ENCODE peak calls at places on chromosomes 4 and X, in ten cellular contexts. Y is Peyer's patch, J is HCT116, U is tibial nerve, A is GM12892, D is A549, L is ovary, W is heart left ventricle, H is NB4, M is adrenal gland. T is an unnamed sample.

GRCh38 chr4:8010618-8011017 is 71.0 kb upstream of the AFAP1 start:
- DNase-seq in M (peak; percentile 91), H (no peak), L (peak; percentile 48), A (no peak), Y (no peak), D (no peak), U (no peak), W (no peak), J (no peak), T (no peak)

GRCh38 chrX:96474357-96475125 is 210.1 kb upstream of the DIAPH2 start:
- DNase-seq in H (no peak), A (no peak), D (no peak), W (no peak), L (no peak), U (no peak), J (no peak), M (no peak), Y (no peak), T (no peak)

GRCh38 chr4:77449162-77449561 is 156.5 kb upstream of the CXCL13 start:
- DNase-seq in M (no peak), L (no peak), D (no peak), A (no peak), Y (no peak), U (no peak), W (no peak), H (no peak), J (no peak), T (no peak)

GRCh38 chrX:71301195-71301924 is at the start of gene ITGB1BP2:
- DNase-seq in W (peak; percentile 31), L (no peak), M (peak; percentile 21), H (peak; percentile 42), A (no peak), Y (no peak), U (no peak), D (no peak), J (no peak), T (no peak)

GRCh38 chrX:131734621-131735020 is 190.7 kb downstream of the OR13H1 start:
- DNase-seq in H (no peak), A (no peak), M (peak; percentile 88), W (no peak), L (peak; percentile 71), Y (no peak), D (no peak), J (no peak), U (no peak), T (no peak)

GRCh38 chr4:40173470-40173875 is 23.4 kb upstream of the RHOH start:
- DNase-seq in L (no peak), M (no peak), W (no peak), J (no peak), Y (no peak), D (no peak), U (no peak), A (no peak), H (no peak), T (no peak)

GRCh38 chrX:115018040-115018647 is 728 bp upstream of the IL13RA2 start:
- DNase-seq in D (no peak), J (no peak), H (peak; percentile 8), Y (no peak), U (no peak), L (no peak), A (no peak), W (no peak), M (no peak), T (peak; percentile 2)

GRCh38 chr4:121358473-121358872 is 22.3 kb downstream of the QRFPR start:
- DNase-seq in M (peak; percentile 40), Y (no peak), J (peak; percentile 7), W (no peak), U (no peak), L (no peak), A (no peak), H (peak; percentile 78), D (no peak), T (no peak)

DNA sequence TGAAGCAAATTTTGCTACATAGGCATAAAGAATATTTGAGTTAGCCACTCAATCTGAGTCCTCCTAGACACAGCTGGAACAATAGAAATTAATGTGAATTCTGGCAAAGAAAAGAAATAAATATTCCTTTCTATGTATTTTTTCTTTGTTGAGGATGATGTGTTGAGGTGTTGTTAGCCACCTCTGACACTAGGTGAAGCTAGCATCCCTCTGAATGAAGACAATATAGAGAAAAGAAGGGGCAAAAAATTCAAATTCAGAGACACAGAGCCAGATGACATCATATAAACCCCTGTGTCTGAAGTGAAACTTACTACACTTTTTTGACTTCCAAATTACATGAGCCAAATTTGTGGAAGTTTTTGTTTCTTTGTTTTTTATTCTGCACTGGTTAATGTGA is 34.6 kb upstream of the TMPRSS11D start:
- DNase-seq in W (no peak), L (no peak), Y (no peak), J (peak; percentile 13), U (no peak), M (no peak), A (no peak), H (no peak), D (no peak), T (no peak)
- TF ChIP-seq POLR2A in W (no peak), L (no peak), Y (no peak), J (no peak), U (no peak), M (no peak), A (no peak), H (no peak), D (no peak), T (no peak)

GRCh38 chr4:151407466-151408379 is 1.3 kb upstream of the FHIP1A start:
- DNase-seq in U (no peak), W (peak; percentile 32), M (peak; percentile 27), H (peak; percentile 86), L (peak; percentile 50), J (no peak), A (peak; percentile 54), Y (peak; percentile 67), D (no peak), T (no peak)

GRCh38 chr4:151409470-151410313 is 716 bp downstream of the FHIP1A start:
- DNase-seq in D (no peak), H (peak; percentile 57), A (no peak), L (peak; percentile 60), W (no peak), Y (peak; percentile 64), U (no peak), M (peak; percentile 21), J (peak; percentile 3), T (no peak)

GRCh38 chr4:151407018-151407417 is 2.0 kb upstream of the FHIP1A start:
- DNase-seq in Y (no peak), H (no peak), A (no peak), M (no peak), U (no peak), W (no peak), J (no peak), L (no peak), D (no peak), T (no peak)

GRCh38 chr4:151408380-151408629 is 671 bp upstream of the FHIP1A start:
- DNase-seq in U (no peak), Y (no peak), A (peak; percentile 17), J (no peak), H (no peak), L (no peak), M (no peak), W (no peak), D (no peak), T (no peak)

DNA sequence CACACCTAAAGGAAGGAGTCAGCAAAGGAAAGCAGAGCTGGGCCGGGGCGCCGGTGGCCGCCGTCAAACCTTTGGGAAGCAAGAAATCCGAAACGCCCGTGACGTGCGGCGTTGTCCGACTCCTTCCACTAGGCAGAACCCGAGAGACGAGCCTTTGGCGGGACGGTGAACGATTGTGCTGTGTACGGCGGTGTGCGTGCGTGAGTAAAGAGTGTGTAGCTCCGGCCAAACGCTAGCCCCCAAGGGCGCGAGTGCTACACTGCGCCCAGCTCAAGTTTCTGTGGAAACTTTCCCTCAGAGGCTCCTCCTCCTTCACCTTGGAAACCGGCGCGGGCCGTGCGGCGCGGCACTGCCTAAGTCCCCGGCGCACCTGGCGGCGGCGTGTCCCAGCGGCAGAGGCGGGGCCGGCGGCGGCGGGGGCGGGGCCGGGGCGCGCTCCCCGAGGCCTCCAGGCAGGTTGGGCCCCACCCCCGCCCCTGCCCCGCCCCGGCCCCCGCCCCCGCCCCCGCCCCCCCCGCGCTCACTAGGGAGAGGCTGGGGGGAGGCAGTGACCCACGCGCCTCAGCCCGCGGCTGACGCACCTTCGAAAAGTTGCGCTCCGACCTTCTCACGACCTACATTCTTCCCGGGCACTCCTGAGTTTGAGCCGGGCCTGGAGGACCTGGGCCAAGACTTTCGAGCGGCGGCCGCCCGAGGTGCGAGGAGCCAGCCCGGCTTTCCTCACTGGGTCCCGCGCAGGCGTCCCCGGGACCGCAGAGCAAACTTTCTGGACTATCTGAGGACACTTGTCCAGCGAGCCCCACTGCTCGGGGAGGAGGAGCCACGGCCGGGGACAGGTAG is at the start of gene FHIP1A:
- DNase-seq in H (peak; percentile 52), M (peak; percentile 91), W (peak; percentile 64), D (peak; percentile 46), L (peak; percentile 87), J (peak; percentile 93), U (peak; percentile 30), Y (peak; percentile 95), A (peak; percentile 66), T (peak; percentile 28)
- TF ChIP-seq POLR2A in H (no peak), M (no peak), W (no peak), D (no peak), L (peak; percentile 46), J (peak; percentile 76), U (no peak), Y (peak; percentile 68), A (no peak), T (no peak)

GRCh38 chr4:163610642-163611041 is 116.2 kb downstream of the TMA16 start:
- DNase-seq in Y (no peak), W (no peak), D (no peak), L (no peak), J (no peak), A (no peak), M (no peak), U (no peak), H (no peak), T (no peak)

GRCh38 chr4:163609046-163609445 is 114.6 kb downstream of the TMA16 start:
- DNase-seq in Y (no peak), D (no peak), L (no peak), J (no peak), A (no peak), U (no peak), W (no peak), H (no peak), M (no peak), T (no peak)

GRCh38 chr4:163611784-163612445 is 117.4 kb downstream of the TMA16 start:
- DNase-seq in J (no peak), A (no peak), Y (no peak), W (no peak), D (no peak), M (no peak), L (no peak), H (no peak), U (no peak), T (no peak)

GRCh38 chr4:163612762-163613161 is 118.3 kb downstream of the TMA16 start:
- DNase-seq in J (no peak), U (no peak), Y (no peak), D (no peak), W (no peak), A (no peak), L (no peak), H (no peak), M (no peak), T (no peak)

DNA sequence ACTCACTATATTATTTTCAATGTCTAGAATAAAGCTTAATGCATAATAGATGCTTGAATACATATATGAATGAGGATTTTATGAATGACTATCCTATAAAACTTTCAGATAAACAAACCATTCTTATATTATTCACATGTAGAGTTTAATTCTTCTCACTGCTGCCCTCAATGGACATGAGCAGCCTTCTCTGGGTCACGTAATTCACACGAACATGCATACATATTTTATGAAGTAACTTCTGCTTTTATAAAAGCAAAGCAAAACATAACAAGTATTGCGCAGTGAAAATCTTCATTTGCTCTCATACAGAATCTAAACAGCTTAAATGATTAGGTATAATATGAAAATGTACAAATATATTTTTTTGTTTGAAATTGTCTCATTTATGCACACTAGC is 116.7 kb downstream of the TMA16 start:
- DNase-seq in A (no peak), M (no peak), J (no peak), W (no peak), D (no peak), U (no peak), Y (no peak), H (peak; percentile 8), L (no peak), T (no peak)
- TF ChIP-seq POLR2A in A (no peak), M (no peak), J (no peak), W (no peak), D (no peak), U (no peak), Y (no peak), H (no peak), L (no peak), T (no peak)

DNA sequence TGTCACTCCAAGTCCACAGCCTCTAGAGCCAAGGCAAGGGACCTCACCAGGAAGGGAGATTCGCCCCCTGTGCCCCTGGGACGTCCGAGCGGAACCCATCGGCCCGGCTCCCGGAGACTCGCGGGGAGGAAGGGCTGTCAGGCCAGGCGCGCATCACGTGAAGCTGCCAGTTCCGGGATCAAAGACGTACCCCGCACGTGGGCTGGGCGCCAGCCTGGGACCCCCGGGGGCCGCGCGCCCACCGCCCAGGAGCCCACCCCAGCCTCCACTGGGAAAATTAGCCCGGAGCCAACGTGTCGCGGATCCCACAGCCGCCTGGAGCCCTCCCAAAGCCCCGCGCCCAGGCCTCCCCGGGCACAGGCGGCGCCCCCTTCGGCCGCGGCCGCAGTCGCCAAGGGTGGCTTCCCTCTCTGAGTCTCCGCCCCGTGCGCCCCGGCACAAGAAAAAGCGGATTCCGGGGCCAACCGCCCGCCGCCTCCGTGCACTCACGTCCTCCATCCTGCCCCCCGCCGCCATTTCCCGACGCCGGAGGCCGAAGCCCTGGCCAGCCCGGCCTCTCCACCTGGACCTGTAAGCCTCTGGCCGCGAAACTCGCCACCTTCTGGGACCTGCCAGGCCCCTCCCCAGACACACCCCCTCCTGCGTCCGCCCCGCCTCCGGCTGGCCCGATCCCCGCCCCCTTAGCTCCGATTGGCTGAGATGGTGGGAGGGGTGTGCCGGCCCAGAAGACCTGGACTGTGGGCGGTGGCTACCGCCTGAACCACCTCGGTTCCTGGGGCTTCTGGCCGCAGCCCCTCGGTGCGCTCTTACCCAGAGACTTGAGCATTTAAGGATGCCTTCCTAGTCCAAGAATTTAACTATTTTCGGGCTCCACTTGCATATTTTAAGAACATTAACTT is at the start of gene TMEM192:
- DNase-seq in A (peak; percentile 78), H (peak; percentile 91), Y (peak; percentile 98), M (peak; percentile 95), L (peak; percentile 96), U (peak; percentile 88), D (peak; percentile 72), W (peak; percentile 93), J (peak; percentile 83), T (peak; percentile 94)
- TF ChIP-seq POLR2A in A (peak; percentile 69), H (peak; percentile 69), Y (peak; percentile 56), M (peak; percentile 49), L (peak; percentile 42), U (no peak), D (no peak), W (no peak), J (no peak), T (peak; percentile 70)